ENCODE peak calls at places on chromosomes 5 and 9, in eight cellular contexts. One of them, this sample, is unnamed.
A peak's percentile ranks its signal among the peaks of the same experiment; 100 is the strongest.

GRCh38 chr9:134360897-134361296 is 34.6 kb downstream of the RXRA start:
- DNase-seq in left lung: no peak
- DNase-seq in kidney epithelial cell: no peak
- DNase-seq in breast epithelium: peak; percentile 66
- DNase-seq in cardiac muscle cell: no peak
- DNase-seq in gastrocnemius medialis: no peak
- DNase-seq in fibroblast of lung: peak; percentile 61
- DNase-seq in A549: no peak
- DNase-seq in this sample: no peak

GRCh38 chr5:134000696-134001453 is 3.9 kb downstream of the VDAC1 start:
- DNase-seq in left lung: no peak
- DNase-seq in kidney epithelial cell: no peak
- DNase-seq in breast epithelium: no peak
- DNase-seq in cardiac muscle cell: no peak
- DNase-seq in gastrocnemius medialis: no peak
- DNase-seq in fibroblast of lung: no peak
- DNase-seq in A549: no peak
- DNase-seq in this sample: no peak

GRCh38 chr5:1917830-1918487 is 35.2 kb upstream of the IRX4 start:
- DNase-seq in left lung: no peak
- DNase-seq in kidney epithelial cell: no peak
- DNase-seq in breast epithelium: no peak
- DNase-seq in cardiac muscle cell: no peak
- DNase-seq in gastrocnemius medialis: no peak
- DNase-seq in fibroblast of lung: no peak
- DNase-seq in A549: no peak
- DNase-seq in this sample: no peak

GRCh38 chr5:134070979-134071849 is 43.3 kb upstream of the TCF7 start:
- DNase-seq in left lung: peak; percentile 80
- DNase-seq in kidney epithelial cell: no peak
- DNase-seq in breast epithelium: no peak
- DNase-seq in cardiac muscle cell: peak; percentile 29
- DNase-seq in gastrocnemius medialis: no peak
- DNase-seq in fibroblast of lung: peak; percentile 28
- DNase-seq in A549: peak; percentile 50
- DNase-seq in this sample: peak; percentile 61

GRCh38 chr9:110340306-110340705 is 2.6 kb upstream of the TXNDC8 start:
- DNase-seq in left lung: no peak
- DNase-seq in kidney epithelial cell: no peak
- DNase-seq in breast epithelium: no peak
- DNase-seq in cardiac muscle cell: peak; percentile 21
- DNase-seq in gastrocnemius medialis: no peak
- DNase-seq in fibroblast of lung: peak; percentile 18
- DNase-seq in A549: peak; percentile 27
- DNase-seq in this sample: no peak

GRCh38 chr5:54309751-54310432 is 481 bp downstream of the ARL15 start:
- DNase-seq in left lung: peak; percentile 88
- DNase-seq in kidney epithelial cell: no peak
- DNase-seq in breast epithelium: peak; percentile 31
- DNase-seq in cardiac muscle cell: peak; percentile 56
- DNase-seq in gastrocnemius medialis: no peak
- DNase-seq in fibroblast of lung: peak; percentile 29
- DNase-seq in A549: peak; percentile 9
- DNase-seq in this sample: peak; percentile 19

GRCh38 chr5:1069720-1070088 is 42.2 kb downstream of the SLC12A7 start:
- DNase-seq in left lung: peak; percentile 50
- DNase-seq in kidney epithelial cell: no peak
- DNase-seq in breast epithelium: no peak
- DNase-seq in cardiac muscle cell: no peak
- DNase-seq in gastrocnemius medialis: no peak
- DNase-seq in fibroblast of lung: no peak
- DNase-seq in A549: no peak
- DNase-seq in this sample: no peak

GRCh38 chr5:102895976-102896375 is 140.9 kb downstream of the PAM start:
- DNase-seq in left lung: no peak
- DNase-seq in kidney epithelial cell: no peak
- DNase-seq in breast epithelium: no peak
- DNase-seq in cardiac muscle cell: no peak
- DNase-seq in gastrocnemius medialis: no peak
- DNase-seq in fibroblast of lung: no peak
- DNase-seq in A549: no peak
- DNase-seq in this sample: no peak

GRCh38 chr5:13625616-13626198 is 318.8 kb downstream of the DNAH5 start:
- DNase-seq in left lung: no peak
- DNase-seq in kidney epithelial cell: no peak
- DNase-seq in breast epithelium: no peak
- DNase-seq in cardiac muscle cell: no peak
- DNase-seq in gastrocnemius medialis: no peak
- DNase-seq in fibroblast of lung: peak; percentile 44
- DNase-seq in A549: no peak
- DNase-seq in this sample: no peak

GRCh38 chr5:78587775-78588291 is 60.7 kb downstream of the LHFPL2 start:
- DNase-seq in left lung: no peak
- DNase-seq in kidney epithelial cell: no peak
- DNase-seq in breast epithelium: no peak
- DNase-seq in cardiac muscle cell: no peak
- DNase-seq in gastrocnemius medialis: peak; percentile 29
- DNase-seq in fibroblast of lung: peak; percentile 71
- DNase-seq in A549: no peak
- DNase-seq in this sample: no peak

GRCh38 chr5:141870871-141871270 is 7.3 kb downstream of the PCDH1 start:
- DNase-seq in left lung: no peak
- DNase-seq in kidney epithelial cell: no peak
- DNase-seq in breast epithelium: no peak
- DNase-seq in cardiac muscle cell: no peak
- DNase-seq in gastrocnemius medialis: no peak
- DNase-seq in fibroblast of lung: no peak
- DNase-seq in A549: no peak
- DNase-seq in this sample: no peak

GRCh38 chr5:122773615-122774014 is 1.3 kb upstream of the SNX2 start:
- DNase-seq in left lung: no peak
- DNase-seq in kidney epithelial cell: no peak
- DNase-seq in breast epithelium: no peak
- DNase-seq in cardiac muscle cell: no peak
- DNase-seq in gastrocnemius medialis: no peak
- DNase-seq in fibroblast of lung: no peak
- DNase-seq in A549: no peak
- DNase-seq in this sample: no peak

GRCh38 chr9:75699017-75699416 is 191.5 kb upstream of the PCSK5 start:
- DNase-seq in left lung: no peak
- DNase-seq in kidney epithelial cell: no peak
- DNase-seq in breast epithelium: no peak
- DNase-seq in cardiac muscle cell: peak; percentile 64
- DNase-seq in gastrocnemius medialis: no peak
- DNase-seq in fibroblast of lung: no peak
- DNase-seq in A549: no peak
- DNase-seq in this sample: no peak

GRCh38 chr9:34628656-34629491 is at the start of gene ARID3C:
- DNase-seq in left lung: peak; percentile 86
- DNase-seq in kidney epithelial cell: no peak
- DNase-seq in breast epithelium: no peak
- DNase-seq in cardiac muscle cell: peak; percentile 72
- DNase-seq in gastrocnemius medialis: no peak
- DNase-seq in fibroblast of lung: no peak
- DNase-seq in A549: no peak
- DNase-seq in this sample: peak; percentile 67

DNA sequence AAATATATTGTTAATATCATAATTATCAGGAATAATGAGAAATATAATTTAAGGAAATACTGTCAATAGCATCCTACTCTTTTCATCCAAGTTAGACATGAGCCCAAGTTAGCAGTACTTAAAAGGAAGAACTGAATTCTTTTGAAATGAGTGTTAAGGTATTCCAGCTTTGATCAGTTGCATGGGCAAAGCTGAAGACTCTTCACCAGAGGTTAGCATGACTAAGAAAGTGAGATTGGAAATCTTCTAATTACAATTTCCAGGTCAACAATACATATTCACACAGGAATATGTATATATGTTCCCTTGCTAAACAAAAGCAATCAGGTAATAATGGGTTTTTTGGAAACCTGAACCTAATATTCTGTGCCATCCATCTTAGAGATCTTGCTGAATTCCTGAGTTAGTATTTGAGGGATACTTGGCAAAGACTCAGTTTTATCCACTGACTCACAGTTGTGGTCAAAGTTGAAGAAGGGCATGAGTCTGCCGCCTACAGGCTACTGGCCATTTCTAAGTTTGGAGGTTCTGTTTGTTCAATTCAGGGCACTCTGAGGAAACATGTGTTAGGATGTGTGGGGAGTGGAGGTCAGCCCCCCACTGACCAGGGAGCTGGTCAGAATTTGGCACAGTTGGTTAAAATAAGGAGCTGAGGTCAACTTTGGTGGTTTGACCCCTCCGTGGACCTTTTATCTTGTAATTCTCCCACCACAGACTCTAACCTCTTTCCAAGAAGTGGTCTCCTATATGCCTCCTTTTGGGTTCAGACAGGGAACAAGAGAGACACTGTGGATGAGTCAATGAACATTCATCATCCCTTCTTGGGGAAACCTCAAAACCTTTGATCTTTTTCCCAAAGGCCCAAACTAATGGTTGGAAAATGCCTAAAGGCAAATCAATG is 118.3 kb downstream of the PIK3R1 start:
- DNase-seq in left lung: no peak
- DNase-seq in kidney epithelial cell: peak; percentile 76
- DNase-seq in breast epithelium: no peak
- DNase-seq in cardiac muscle cell: no peak
- DNase-seq in gastrocnemius medialis: no peak
- DNase-seq in fibroblast of lung: peak; percentile 95
- DNase-seq in A549: peak; percentile 83
- DNase-seq in this sample: no peak
- TF ChIP-seq CTCF in left lung: no peak
- TF ChIP-seq CTCF in kidney epithelial cell: peak; percentile 56
- TF ChIP-seq CTCF in breast epithelium: no peak
- TF ChIP-seq CTCF in cardiac muscle cell: peak; percentile 48
- TF ChIP-seq CTCF in gastrocnemius medialis: no peak
- TF ChIP-seq CTCF in fibroblast of lung: peak; percentile 49
- TF ChIP-seq CTCF in A549: peak; percentile 32
- TF ChIP-seq CTCF in this sample: no peak

GRCh38 chr5:25540628-25541027 is 895.9 kb upstream of the CDH10 start:
- DNase-seq in left lung: no peak
- DNase-seq in kidney epithelial cell: no peak
- DNase-seq in breast epithelium: no peak
- DNase-seq in cardiac muscle cell: no peak
- DNase-seq in gastrocnemius medialis: no peak
- DNase-seq in fibroblast of lung: peak; percentile 7
- DNase-seq in A549: no peak
- DNase-seq in this sample: no peak

DNA sequence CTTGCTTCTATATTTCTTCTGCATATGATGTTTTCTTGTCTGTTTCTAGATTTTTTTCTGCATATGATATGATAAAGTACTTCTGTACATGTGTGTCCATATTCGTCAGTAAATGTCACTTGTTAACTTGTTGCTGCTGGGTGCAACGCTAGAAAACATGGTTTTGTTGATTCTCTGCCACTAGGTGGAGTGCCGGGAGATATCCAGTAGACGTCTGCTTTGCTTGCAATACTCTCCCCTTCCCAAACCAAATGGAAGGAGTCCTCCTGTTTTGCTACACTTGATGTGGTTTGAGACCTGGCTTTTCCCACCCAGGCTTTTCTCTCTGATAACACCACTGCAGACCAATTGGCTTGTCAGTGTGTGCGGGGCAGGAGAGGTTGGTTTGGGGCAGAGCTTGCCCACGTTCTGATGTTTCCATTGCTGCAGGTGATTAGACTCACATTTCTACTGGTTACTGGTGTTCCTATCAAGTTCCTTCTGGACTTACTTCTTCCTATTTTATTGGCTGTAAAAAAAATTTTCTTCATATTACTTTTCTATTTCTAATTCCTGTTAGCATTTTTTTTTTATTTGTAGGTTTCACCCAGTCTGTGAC is 900.0 kb upstream of the CDH10 start:
- DNase-seq in left lung: no peak
- DNase-seq in kidney epithelial cell: peak; percentile 4
- DNase-seq in breast epithelium: no peak
- DNase-seq in cardiac muscle cell: peak; percentile 64
- DNase-seq in gastrocnemius medialis: no peak
- DNase-seq in fibroblast of lung: peak; percentile 7
- DNase-seq in A549: peak; percentile 73
- DNase-seq in this sample: peak; percentile 5
- TF ChIP-seq CTCF in left lung: peak; percentile 36
- TF ChIP-seq CTCF in kidney epithelial cell: peak; percentile 76
- TF ChIP-seq CTCF in breast epithelium: no peak
- TF ChIP-seq CTCF in cardiac muscle cell: no peak
- TF ChIP-seq CTCF in gastrocnemius medialis: peak; percentile 26
- TF ChIP-seq CTCF in fibroblast of lung: peak; percentile 27
- TF ChIP-seq CTCF in A549: peak; percentile 61
- TF ChIP-seq CTCF in this sample: no peak

GRCh38 chr5:126594676-126595485 is at the start of gene ALDH7A1:
- DNase-seq in left lung: peak; percentile 92
- DNase-seq in kidney epithelial cell: peak; percentile 81
- DNase-seq in breast epithelium: peak; percentile 84
- DNase-seq in cardiac muscle cell: peak; percentile 96
- DNase-seq in gastrocnemius medialis: peak; percentile 69
- DNase-seq in fibroblast of lung: peak; percentile 95
- DNase-seq in A549: peak; percentile 96
- DNase-seq in this sample: peak; percentile 72
- TF ChIP-seq CTCF in left lung: peak; percentile 37
- TF ChIP-seq CTCF in kidney epithelial cell: peak; percentile 62
- TF ChIP-seq CTCF in breast epithelium: no peak
- TF ChIP-seq CTCF in cardiac muscle cell: peak; percentile 53
- TF ChIP-seq CTCF in gastrocnemius medialis: peak; percentile 41
- TF ChIP-seq CTCF in fibroblast of lung: peak; percentile 60
- TF ChIP-seq CTCF in A549: peak; percentile 68
- TF ChIP-seq CTCF in this sample: no peak

GRCh38 chr5:3510642-3511041 is 85.0 kb upstream of the IRX1 start:
- DNase-seq in left lung: no peak
- DNase-seq in kidney epithelial cell: no peak
- DNase-seq in breast epithelium: no peak
- DNase-seq in cardiac muscle cell: no peak
- DNase-seq in gastrocnemius medialis: no peak
- DNase-seq in fibroblast of lung: no peak
- DNase-seq in A549: no peak
- DNase-seq in this sample: no peak

GRCh38 chr5:3512291-3512690 is 83.3 kb upstream of the IRX1 start:
- DNase-seq in left lung: no peak
- DNase-seq in kidney epithelial cell: no peak
- DNase-seq in breast epithelium: no peak
- DNase-seq in cardiac muscle cell: no peak
- DNase-seq in gastrocnemius medialis: no peak
- DNase-seq in fibroblast of lung: no peak
- DNase-seq in A549: no peak
- DNase-seq in this sample: no peak

GRCh38 chr5:3511774-3512173 is 83.9 kb upstream of the IRX1 start:
- DNase-seq in left lung: no peak
- DNase-seq in kidney epithelial cell: no peak
- DNase-seq in breast epithelium: no peak
- DNase-seq in cardiac muscle cell: no peak
- DNase-seq in gastrocnemius medialis: no peak
- DNase-seq in fibroblast of lung: no peak
- DNase-seq in A549: no peak
- DNase-seq in this sample: no peak

DNA sequence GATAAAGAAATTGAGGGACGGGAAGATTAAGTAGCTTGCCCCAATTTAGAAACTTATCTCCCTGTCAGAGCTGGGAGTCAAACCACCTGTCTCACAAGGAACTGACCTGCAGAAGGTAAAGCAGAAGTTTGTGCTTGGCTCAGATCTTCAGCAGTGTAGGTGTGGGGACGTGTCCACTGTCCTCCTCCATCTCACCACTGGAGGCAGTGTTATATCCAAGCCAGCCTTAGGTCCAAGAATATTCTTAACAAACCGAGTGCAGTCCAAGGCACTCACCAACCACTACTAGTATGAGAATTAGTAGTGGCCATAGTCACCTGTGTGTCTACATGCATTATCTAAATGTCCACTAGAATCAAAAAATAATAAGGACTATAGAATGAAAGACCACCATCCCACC is 86.3 kb upstream of the IRX1 start:
- DNase-seq in left lung: no peak
- DNase-seq in kidney epithelial cell: no peak
- DNase-seq in breast epithelium: no peak
- DNase-seq in cardiac muscle cell: no peak
- DNase-seq in gastrocnemius medialis: no peak
- DNase-seq in fibroblast of lung: no peak
- DNase-seq in A549: no peak
- DNase-seq in this sample: no peak
- TF ChIP-seq CTCF in left lung: no peak
- TF ChIP-seq CTCF in kidney epithelial cell: no peak
- TF ChIP-seq CTCF in breast epithelium: no peak
- TF ChIP-seq CTCF in cardiac muscle cell: no peak
- TF ChIP-seq CTCF in gastrocnemius medialis: no peak
- TF ChIP-seq CTCF in fibroblast of lung: no peak
- TF ChIP-seq CTCF in A549: no peak
- TF ChIP-seq CTCF in this sample: no peak

This sample was measured in GM20000.